ENCODE peak calls at places on chromosomes 5 and 9, in five cellular contexts. F is heart right ventricle, N is esophagus squamous epithelium, J is endothelial cell of umbilical vein, P is lower lobe of right lung. W is an unnamed sample.

GRCh38 chr5:172903790-172904189 is 55.4 kb upstream of the RPL26L1 start:
- DNase-seq in J (peak; percentile 84), P (peak; percentile 63), F (no peak), N (no peak), W (no peak)

GRCh38 chr9:83596899-83597504 is 25.9 kb upstream of the IDNK start:
- DNase-seq in J (peak; percentile 31), P (no peak), F (no peak), N (no peak), W (no peak)

GRCh38 chr5:131466171-131466766 is 168.8 kb downstream of the RAPGEF6 start:
- DNase-seq in N (no peak), P (no peak), F (no peak), J (no peak), W (no peak)

GRCh38 chr5:7320641-7321170 is 75.2 kb upstream of the ADCY2 start:
- DNase-seq in N (no peak), P (no peak), J (no peak), F (no peak), W (no peak)

GRCh38 chr5:125704888-125705287 is 718.3 kb upstream of the GRAMD2B start:
- DNase-seq in J (no peak), F (no peak), N (no peak), P (no peak), W (no peak)

GRCh38 chr5:57862471-57863282 is 380.1 kb upstream of the ACTBL2 start:
- DNase-seq in N (no peak), P (no peak), J (no peak), F (no peak), W (no peak)

GRCh38 chr5:65034029-65034781 is 265.5 kb downstream of the CWC27 start:
- DNase-seq in P (no peak), F (no peak), N (no peak), J (no peak), W (no peak)

GRCh38 chr9:15961217-15961616 is 408.4 kb downstream of the CCDC171 start:
- DNase-seq in F (no peak), N (no peak), J (no peak), P (no peak), W (no peak)

GRCh38 chr5:166503506-166503905 is 1787.9 kb upstream of the WWC1 start:
- DNase-seq in N (no peak), P (no peak), J (no peak), F (no peak), W (no peak)

GRCh38 chr9:27400334-27400875 is 103.5 kb upstream of the EQTN start:
- DNase-seq in F (no peak), P (no peak), N (no peak), J (no peak), W (no peak)

GRCh38 chr9:132673355-132673754 is 3.1 kb downstream of the GTF3C4 start:
- DNase-seq in F (no peak), N (no peak), P (no peak), J (peak; percentile 38), W (no peak)

GRCh38 chr9:126406075-126406675 is 79.5 kb downstream of the MVB12B start:
- DNase-seq in J (no peak), F (no peak), N (no peak), P (no peak), W (no peak)

GRCh38 chr9:456365-456764 is 241.7 kb downstream of the DOCK8 start:
- DNase-seq in F (peak; percentile 45), J (no peak), P (no peak), N (no peak), W (no peak)

GRCh38 chr5:82942083-82942881 is 134.9 kb downstream of the TMEM167A start:
- DNase-seq in N (no peak), J (no peak), F (no peak), P (no peak), W (no peak)

GRCh38 chr5:54792611-54793404 is 192.6 kb downstream of the ESM1 start:
- DNase-seq in F (no peak), J (peak; percentile 43), N (no peak), P (no peak), W (no peak)

GRCh38 chr9:134502261-134503211 is 139.1 kb upstream of the COL5A1 start:
- DNase-seq in F (peak; percentile 72), J (peak; percentile 15), P (no peak), N (no peak), W (peak; percentile 79)

DNA sequence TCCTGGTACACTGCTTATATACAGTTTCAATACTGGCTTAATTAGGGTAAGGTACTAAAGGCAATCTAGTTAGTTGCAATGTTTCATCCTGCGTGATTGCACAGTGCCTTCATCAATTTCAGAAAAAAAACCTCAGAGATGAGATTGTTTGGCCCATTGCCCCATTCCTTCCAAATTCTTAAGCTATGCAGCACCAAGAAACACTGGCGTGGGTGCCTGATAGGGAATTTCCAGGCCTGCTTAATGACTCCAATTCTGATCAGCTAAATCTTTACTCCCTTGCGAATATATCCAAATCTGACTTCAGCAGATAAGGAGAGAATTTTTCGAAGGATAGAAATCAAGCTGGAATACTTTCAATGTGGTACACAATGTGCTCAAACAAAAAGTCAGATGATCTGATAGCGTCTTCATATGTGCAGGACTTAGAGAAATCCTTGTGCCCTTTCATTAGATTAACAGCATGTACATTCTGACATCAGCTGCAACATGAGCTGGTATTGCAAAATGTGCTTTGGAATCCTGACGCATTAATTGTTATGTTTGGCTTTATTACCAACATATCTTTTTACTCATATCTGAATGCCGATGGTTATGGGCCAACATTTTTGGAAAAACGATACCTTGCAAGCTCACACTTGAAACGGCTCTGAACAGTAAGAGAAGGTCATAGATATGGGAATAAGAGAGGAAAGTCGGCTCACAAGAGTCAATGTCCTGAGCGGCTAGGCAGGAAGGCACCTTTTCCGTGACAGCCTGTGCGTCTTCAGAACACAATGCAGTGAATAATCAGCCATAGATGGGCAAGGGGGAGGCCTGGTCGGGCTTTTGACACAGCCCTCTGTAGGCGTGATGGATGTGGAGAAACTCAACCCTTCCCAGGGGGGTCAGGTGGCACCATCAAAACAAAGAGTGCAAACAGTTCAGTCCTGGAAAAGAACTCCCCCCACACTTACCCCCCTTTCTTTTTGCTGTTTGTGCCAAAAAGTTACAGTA is 36.3 kb upstream of the GAS1 start:
- DNase-seq in F (no peak), J (no peak), N (no peak), P (no peak), W (no peak)
- H3K27ac ChIP-seq in F (no peak overlapping the region), J (no peak overlapping the region), N (peak overlapping the region; percentile 67), P (no peak overlapping the region), W (no peak overlapping the region)

GRCh38 chr5:33490071-33490665 is 49.4 kb downstream of the TARS1 start:
- DNase-seq in F (no peak), J (no peak), P (no peak), N (no peak), W (no peak)
- H3K27ac ChIP-seq in F (no peak overlapping the region), J (no peak overlapping the region), P (no peak overlapping the region), N (no peak overlapping the region), W (no peak overlapping the region)

GRCh38 chr5:14577079-14577725 is 4.4 kb upstream of the OTULINL start:
- DNase-seq in N (no peak), P (no peak), J (no peak), F (no peak), W (no peak)

GRCh38 chr5:14577964-14578363 is 3.6 kb upstream of the OTULINL start:
- DNase-seq in P (no peak), N (no peak), J (no peak), F (no peak), W (no peak)

GRCh38 chr5:14572384-14572783 is 9.2 kb upstream of the OTULINL start:
- DNase-seq in J (no peak), P (no peak), F (no peak), N (no peak), W (no peak)

GRCh38 chr5:14574891-14575496 is 6.6 kb upstream of the OTULINL start:
- DNase-seq in P (peak; percentile 53), J (no peak), N (no peak), F (peak; percentile 23), W (no peak)

GRCh38 chr5:14574124-14574523 is 7.5 kb upstream of the OTULINL start:
- DNase-seq in F (no peak), N (no peak), P (no peak), J (no peak), W (no peak)
- H3K27ac ChIP-seq in F (no peak overlapping the region), N (peak overlapping the region; percentile 11), P (peak overlapping the region; percentile 9), J (no peak overlapping the region), W (no peak overlapping the region)

GRCh38 chr9:12923472-12924009 is 148.7 kb downstream of the LURAP1L start:
- DNase-seq in P (peak; percentile 43), N (no peak), J (no peak), F (no peak), W (peak; percentile 79)
- H3K27ac ChIP-seq in P (peak overlapping the region; percentile 47), N (peak overlapping the region; percentile 70), J (no peak overlapping the region), F (no peak overlapping the region), W (peak overlapping the region; percentile 82)

DNA sequence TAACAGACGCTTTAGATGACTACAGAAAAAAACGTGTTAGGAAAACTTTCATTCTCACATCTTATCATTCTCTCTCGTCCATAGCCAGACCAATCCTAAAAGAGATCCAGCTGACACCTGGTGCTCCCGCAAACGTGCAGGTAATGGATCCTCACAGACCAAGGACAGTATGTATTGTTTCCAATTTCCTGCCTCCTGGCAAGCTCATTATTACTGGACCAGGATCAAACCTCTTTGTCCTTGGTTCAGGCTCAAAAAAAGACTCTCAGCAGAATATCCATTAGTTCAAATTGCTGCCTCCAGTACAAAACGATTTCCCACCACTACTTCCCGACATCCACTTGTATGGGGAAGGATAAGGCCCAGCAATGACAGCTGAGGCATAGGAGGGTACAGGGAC is 62.4 kb downstream of the SERINC5 start:
- DNase-seq in J (no peak), P (no peak), F (no peak), N (no peak), W (no peak)
- H3K27ac ChIP-seq in J (no peak overlapping the region), P (peak overlapping the region; percentile 48), F (peak overlapping the region; percentile 83), N (peak overlapping the region; percentile 49), W (no peak overlapping the region)

GRCh38 chr5:112793201-112793600 is 55.5 kb downstream of the APC start:
- DNase-seq in J (no peak), N (no peak), F (no peak), P (no peak), W (no peak)

GRCh38 chr5:112799661-112800060 is 61.4 kb upstream of the SRP19 start:
- DNase-seq in J (no peak), N (no peak), F (no peak), P (no peak), W (no peak)

GRCh38 chr5:112795944-112796678 is 58.4 kb downstream of the APC start:
- DNase-seq in P (no peak), F (no peak), N (no peak), J (peak; percentile 60), W (no peak)

GRCh38 chr5:112795342-112795741 is 57.7 kb downstream of the APC start:
- DNase-seq in N (no peak), F (no peak), P (no peak), J (no peak), W (no peak)

GRCh38 chr5:112794410-112794809 is 56.7 kb downstream of the APC start:
- DNase-seq in P (no peak), F (no peak), J (no peak), N (no peak), W (no peak)
- H3K27ac ChIP-seq in P (no peak overlapping the region), F (peak overlapping the region; percentile 23), J (no peak overlapping the region), N (no peak overlapping the region), W (no peak overlapping the region)

GRCh38 chr5:5523066-5523505 is 100.6 kb downstream of the ICE1 start:
- DNase-seq in J (no peak), P (no peak), F (no peak), N (no peak), W (no peak)
- H3K27ac ChIP-seq in J (no peak overlapping the region), P (no peak overlapping the region), F (no peak overlapping the region), N (no peak overlapping the region), W (no peak overlapping the region)

DNA sequence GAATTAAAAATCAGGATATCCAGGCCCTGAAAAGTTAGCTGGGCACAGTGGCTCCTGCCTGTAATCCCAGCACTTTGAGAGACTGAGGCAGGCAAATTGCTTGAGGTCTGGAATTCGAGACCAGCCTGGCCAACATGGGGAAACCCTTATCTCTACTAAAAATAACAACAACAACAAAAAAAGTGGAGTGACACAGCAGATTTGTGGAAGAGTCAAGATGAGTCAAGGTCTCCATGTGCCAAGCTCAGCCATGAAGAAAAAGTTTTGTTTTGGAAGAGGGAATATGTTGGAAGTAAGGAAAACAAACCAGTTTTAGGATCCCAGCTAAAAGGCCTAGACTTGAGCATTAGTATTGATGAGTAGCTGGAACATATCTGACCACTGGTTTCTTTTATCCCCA is 14.7 kb downstream of the LRRC70 start:
- DNase-seq in N (no peak), J (peak; percentile 44), F (no peak), P (no peak), W (no peak)
- H3K27ac ChIP-seq in N (no peak overlapping the region), J (peak overlapping the region; percentile 56), F (no peak overlapping the region), P (no peak overlapping the region), W (no peak overlapping the region)

W was measured in coronary artery.